ENCODE peak calls at places on chromosomes 11 and 22, in eight cellular contexts. H, Z, O, Q, T, E, V and K are unnamed samples.
A peak's percentile ranks its signal among the peaks of the same experiment; 100 is the strongest.

GRCh38 chr11:79173615-79174014 is 267.2 kb downstream of the TENM4 start:
- DNase-seq in T (no peak), E (no peak), V (no peak), O (peak; percentile 40), Z (no peak), Q (no peak), H (no peak), K (no peak)

GRCh38 chr11:121249039-121249663 is 43.4 kb upstream of the SC5D start:
- DNase-seq in V (no peak), Q (no peak), E (peak; percentile 23), T (peak; percentile 28), Z (no peak), H (peak; percentile 9), O (peak; percentile 31), K (no peak)

GRCh38 chr11:38593649-38594048 is 1995.6 kb upstream of the RAG2 start:
- DNase-seq in H (no peak), Q (no peak), O (no peak), Z (no peak), V (no peak), T (no peak), E (no peak), K (no peak)

GRCh38 chr11:72584293-72584921 is 89.8 kb downstream of the PDE2A start:
- DNase-seq in H (no peak), O (no peak), T (peak; percentile 70), E (no peak), Q (no peak), V (peak; percentile 83), Z (peak; percentile 27), K (peak; percentile 48)

GRCh38 chr11:78946945-78947914 is 372.6 kb upstream of the NARS2 start:
- DNase-seq in T (no peak), V (peak; percentile 76), Q (no peak), Z (no peak), O (no peak), H (no peak), E (peak; percentile 3), K (no peak)

GRCh38 chr22:26592368-26593015 is 2.6 kb upstream of the TPST2 start:
- DNase-seq in E (no peak), H (no peak), O (no peak), Q (no peak), Z (no peak), V (no peak), T (no peak), K (peak; percentile 26)

GRCh38 chr11:66530927-66531722 is 14.7 kb downstream of the ZDHHC24 start:
- DNase-seq in O (no peak), Q (no peak), Z (no peak), T (no peak), H (no peak), E (no peak), V (no peak), K (no peak)

GRCh38 chr11:63933459-63933858 is 5.3 kb upstream of the NAA40 start:
- DNase-seq in Q (no peak), H (no peak), T (no peak), E (no peak), Z (no peak), V (no peak), O (no peak), K (no peak)

GRCh38 chr11:123776160-123776559 is 21.8 kb upstream of the OR6X1 start:
- DNase-seq in V (no peak), Q (no peak), Z (no peak), H (no peak), T (no peak), O (no peak), E (no peak), K (no peak)

GRCh38 chr11:11451501-11452005 is 98.5 kb upstream of the CSNK2A3 start:
- DNase-seq in E (peak; percentile 82), Z (no peak), Q (no peak), O (no peak), V (no peak), T (peak; percentile 28), H (peak; percentile 73), K (no peak)

GRCh38 chr11:33910261-33910959 is 18.5 kb upstream of the LMO2 start:
- DNase-seq in V (no peak), Z (no peak), O (no peak), H (no peak), Q (no peak), E (no peak), T (no peak), K (no peak)

GRCh38 chr11:60950933-60951610 is 904 bp downstream of the SLC15A3 start:
- DNase-seq in T (no peak), V (no peak), E (no peak), Z (no peak), Q (no peak), H (no peak), O (peak; percentile 50), K (peak; percentile 56)

GRCh38 chr11:60514055-60514454 is 1.1 kb upstream of the MS4A13 start:
- DNase-seq in V (no peak), H (no peak), Q (no peak), E (no peak), T (no peak), O (no peak), Z (no peak), K (no peak)

GRCh38 chr22:43017525-43018290 is 2.8 kb upstream of the PACSIN2 start:
- DNase-seq in H (no peak), V (no peak), O (no peak), E (no peak), T (no peak), Z (no peak), Q (no peak), K (no peak)

GRCh38 chr11:42161886-42162285 is 702.4 kb upstream of the LRRC4C start:
- DNase-seq in H (no peak), Q (no peak), E (no peak), O (no peak), V (no peak), T (no peak), Z (no peak), K (no peak)

GRCh38 chr11:120013325-120014250 is 124.3 kb downstream of the TRIM29 start:
- DNase-seq in O (no peak), H (peak; percentile 35), V (no peak), Q (no peak), T (peak; percentile 70), Z (no peak), E (peak; percentile 32), K (peak; percentile 73)

GRCh38 chr22:45082795-45083194 is 73.0 kb upstream of the PHF21B start:
- DNase-seq in Z (no peak), V (no peak), H (peak; percentile 37), E (no peak), T (peak; percentile 42), O (no peak), Q (no peak), K (no peak)

GRCh38 chr11:18012314-18012905 is 437 bp downstream of the SERGEF start:
- DNase-seq in V (peak; percentile 69), Z (no peak), T (peak; percentile 29), Q (no peak), O (peak; percentile 25), E (peak; percentile 45), H (peak; percentile 20), K (peak; percentile 27)

GRCh38 chr22:34067031-34067430 is 146.8 kb upstream of the LARGE1 start:
- DNase-seq in E (no peak), Q (no peak), H (no peak), V (no peak), Z (no peak), T (no peak), O (no peak), K (peak; percentile 31)

DNA sequence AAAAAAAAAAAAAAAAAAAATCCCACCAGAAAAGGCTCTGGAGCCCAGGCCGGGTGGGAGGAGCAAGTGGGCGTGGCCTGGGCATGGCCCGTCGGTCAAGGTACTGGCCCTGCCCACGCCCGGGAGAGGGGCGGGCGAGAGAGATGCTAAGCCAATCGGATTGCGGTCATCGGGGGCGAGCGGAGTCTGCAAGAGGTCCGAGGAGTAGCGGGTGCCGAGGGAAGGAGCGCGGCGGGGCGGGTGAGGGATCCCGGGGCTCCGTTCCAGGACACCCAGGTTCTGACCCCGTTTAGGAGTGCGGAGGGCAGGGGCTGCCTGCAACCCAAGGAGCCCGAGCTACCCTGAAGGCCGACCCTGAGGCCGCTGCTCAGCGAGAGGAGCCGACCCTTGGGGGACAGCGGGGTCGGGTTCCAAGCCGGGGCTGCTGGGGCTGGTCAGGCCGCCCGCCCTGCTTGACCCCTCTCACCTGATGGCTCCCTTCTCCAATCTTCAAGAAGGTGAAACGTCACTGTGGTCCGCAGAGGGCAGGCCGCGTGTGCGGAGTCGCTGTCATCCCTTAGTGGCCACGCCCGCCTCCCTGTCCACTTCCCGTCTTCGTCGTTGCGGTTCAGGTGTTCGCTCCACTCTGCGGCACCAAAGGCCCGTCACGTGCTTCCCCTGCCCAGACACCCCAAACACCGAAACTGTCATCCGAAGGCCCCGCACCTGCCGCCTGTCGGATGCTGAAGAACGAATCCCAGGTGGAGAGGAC is 11.1 kb upstream of the TAB1 start:
- DNase-seq in Q (peak; percentile 94), E (peak; percentile 80), H (peak; percentile 48), T (peak; percentile 97), V (peak; percentile 92), O (peak; percentile 89), Z (peak; percentile 63), K (peak; percentile 76)
- TF ChIP-seq POLR2A in Q (no peak), E (no peak), H (no peak), T (no peak), V (no peak), O (no peak), Z (no peak), K (no peak)

GRCh38 chr11:3341298-3341697 is 37.6 kb downstream of the ZNF195 start:
- DNase-seq in H (no peak), Z (peak; percentile 41), T (peak; percentile 34), V (no peak), Q (no peak), E (peak; percentile 28), O (peak; percentile 37), K (peak; percentile 73)
- TF ChIP-seq EP300 in H (no peak), Z (no peak), T (no peak), V (no peak), Q (no peak), E (no peak), O (no peak), K (no peak)

GRCh38 chr22:31090217-31091085 is 9.3 kb downstream of the SMTN start:
- DNase-seq in T (no peak), H (no peak), E (no peak), Z (no peak), Q (no peak), O (no peak), V (peak; percentile 97), K (no peak)
- TF ChIP-seq POLR2A in T (no peak), H (no peak), E (no peak), Z (no peak), Q (peak; percentile 4), O (no peak), V (peak; percentile 72), K (no peak)

GRCh38 chr22:24096401-24097115 is 84.7 kb upstream of the SUSD2 start:
- DNase-seq in H (no peak), E (no peak), T (no peak), Z (no peak), Q (no peak), V (peak; percentile 49), O (no peak), K (no peak)

GRCh38 chr22:24097961-24098391 is 83.3 kb upstream of the SUSD2 start:
- DNase-seq in Z (no peak), Q (no peak), E (no peak), H (no peak), T (no peak), O (no peak), V (peak; percentile 48), K (no peak)

GRCh38 chr22:24093855-24094254 is 82.8 kb downstream of the CABIN1 start:
- DNase-seq in Q (no peak), H (peak; percentile 11), T (peak; percentile 13), V (peak; percentile 11), E (no peak), O (no peak), Z (no peak), K (no peak)

GRCh38 chr22:24094966-24095365 is 83.9 kb downstream of the CABIN1 start:
- DNase-seq in T (no peak), O (no peak), V (peak; percentile 54), Q (no peak), Z (no peak), H (no peak), E (no peak), K (no peak)

GRCh38 chr22:24095816-24096215 is 84.7 kb downstream of the CABIN1 start:
- DNase-seq in Z (no peak), V (peak; percentile 45), E (no peak), T (no peak), Q (no peak), O (no peak), H (no peak), K (no peak)
- TF ChIP-seq EP300 in Z (no peak), V (no peak), E (no peak), T (no peak), Q (no peak), O (no peak), H (no peak), K (no peak)